ENCODE peak calls at places on chromosomes 5 and 9, in eight cellular contexts. One of them, this sample, is unnamed.
A peak's percentile ranks its signal among the peaks of the same experiment; 100 is the strongest.

GRCh38 chr5:177189416-177189815 is 55.8 kb downstream of the NSD1 start:
- DNase-seq in RWPE1: no peak
- DNase-seq in endothelial cell: no peak
- DNase-seq in testis: no peak
- DNase-seq in nephron progenitor cell: no peak
- DNase-seq in Calu3: no peak
- DNase-seq in psoas muscle: no peak
- DNase-seq in WTC11: no peak
- DNase-seq in this sample: no peak

GRCh38 chr9:95484225-95484624 is 32.5 kb downstream of the PTCH1 start:
- DNase-seq in psoas muscle: no peak
- DNase-seq in nephron progenitor cell: no peak
- DNase-seq in WTC11: no peak
- DNase-seq in Calu3: no peak
- DNase-seq in endothelial cell: no peak
- DNase-seq in testis: no peak
- DNase-seq in RWPE1: no peak
- DNase-seq in this sample: no peak

GRCh38 chr9:30172206-30172605 is 2212.2 kb upstream of the ACO1 start:
- DNase-seq in endothelial cell: no peak
- DNase-seq in RWPE1: no peak
- DNase-seq in WTC11: no peak
- DNase-seq in nephron progenitor cell: no peak
- DNase-seq in testis: no peak
- DNase-seq in Calu3: no peak
- DNase-seq in psoas muscle: no peak
- DNase-seq in this sample: no peak

GRCh38 chr9:86675805-86676204 is 271.5 kb downstream of the GAS1 start:
- DNase-seq in WTC11: no peak
- DNase-seq in nephron progenitor cell: no peak
- DNase-seq in endothelial cell: no peak
- DNase-seq in RWPE1: no peak
- DNase-seq in Calu3: no peak
- DNase-seq in testis: no peak
- DNase-seq in psoas muscle: no peak
- DNase-seq in this sample: no peak

GRCh38 chr9:122058051-122058450 is 35.1 kb downstream of the TTLL11 start:
- DNase-seq in Calu3: no peak
- DNase-seq in nephron progenitor cell: no peak
- DNase-seq in psoas muscle: no peak
- DNase-seq in testis: no peak
- DNase-seq in WTC11: no peak
- DNase-seq in RWPE1: no peak
- DNase-seq in endothelial cell: no peak
- DNase-seq in this sample: no peak

GRCh38 chr5:124839371-124839998 is 93.0 kb upstream of the ZNF608 start:
- DNase-seq in Calu3: no peak
- DNase-seq in RWPE1: no peak
- DNase-seq in testis: no peak
- DNase-seq in psoas muscle: no peak
- DNase-seq in WTC11: no peak
- DNase-seq in nephron progenitor cell: no peak
- DNase-seq in endothelial cell: no peak
- DNase-seq in this sample: no peak

GRCh38 chr5:110275878-110276277 is 450.6 kb downstream of the TMEM232 start:
- DNase-seq in nephron progenitor cell: no peak
- DNase-seq in RWPE1: no peak
- DNase-seq in testis: no peak
- DNase-seq in endothelial cell: no peak
- DNase-seq in Calu3: no peak
- DNase-seq in WTC11: no peak
- DNase-seq in psoas muscle: no peak
- DNase-seq in this sample: no peak

GRCh38 chr9:21160178-21160577 is 6.3 kb downstream of the IFNA21 start:
- DNase-seq in WTC11: no peak
- DNase-seq in testis: no peak
- DNase-seq in RWPE1: no peak
- DNase-seq in nephron progenitor cell: no peak
- DNase-seq in endothelial cell: no peak
- DNase-seq in Calu3: no peak
- DNase-seq in psoas muscle: no peak
- DNase-seq in this sample: no peak

GRCh38 chr9:113963017-113963620 is 87.0 kb downstream of the ZNF618 start:
- DNase-seq in nephron progenitor cell: peak; percentile 49
- DNase-seq in Calu3: peak; percentile 24
- DNase-seq in WTC11: peak; percentile 78
- DNase-seq in RWPE1: peak; percentile 53
- DNase-seq in testis: peak; percentile 65
- DNase-seq in endothelial cell: peak; percentile 69
- DNase-seq in psoas muscle: peak; percentile 54
- DNase-seq in this sample: no peak

GRCh38 chr9:98378206-98379193 is 123.1 kb upstream of the TBC1D2 start:
- DNase-seq in endothelial cell: no peak
- DNase-seq in nephron progenitor cell: no peak
- DNase-seq in testis: no peak
- DNase-seq in psoas muscle: no peak
- DNase-seq in WTC11: no peak
- DNase-seq in RWPE1: no peak
- DNase-seq in Calu3: no peak
- DNase-seq in this sample: no peak

GRCh38 chr9:10146517-10147331 is 466.1 kb downstream of the PTPRD start:
- DNase-seq in WTC11: no peak
- DNase-seq in psoas muscle: no peak
- DNase-seq in testis: no peak
- DNase-seq in nephron progenitor cell: no peak
- DNase-seq in RWPE1: no peak
- DNase-seq in Calu3: no peak
- DNase-seq in endothelial cell: no peak
- DNase-seq in this sample: no peak

GRCh38 chr9:134704499-134704898 is 62.9 kb downstream of the COL5A1 start:
- DNase-seq in psoas muscle: no peak
- DNase-seq in testis: no peak
- DNase-seq in Calu3: no peak
- DNase-seq in RWPE1: no peak
- DNase-seq in nephron progenitor cell: no peak
- DNase-seq in endothelial cell: no peak
- DNase-seq in WTC11: no peak
- DNase-seq in this sample: no peak
- TF ChIP-seq CTCF in psoas muscle: no peak
- TF ChIP-seq CTCF in testis: no peak
- TF ChIP-seq CTCF in Calu3: no peak
- TF ChIP-seq CTCF in RWPE1: no peak
- TF ChIP-seq CTCF in nephron progenitor cell: no peak
- TF ChIP-seq CTCF in endothelial cell: no peak
- TF ChIP-seq CTCF in WTC11: no peak
- TF ChIP-seq CTCF in this sample: no peak

GRCh38 chr9:137951597-137952490 is 74.3 kb downstream of the CACNA1B start:
- DNase-seq in RWPE1: no peak
- DNase-seq in Calu3: no peak
- DNase-seq in WTC11: no peak
- DNase-seq in testis: peak; percentile 5
- DNase-seq in endothelial cell: no peak
- DNase-seq in nephron progenitor cell: no peak
- DNase-seq in psoas muscle: no peak
- DNase-seq in this sample: no peak
- TF ChIP-seq CTCF in RWPE1: no peak
- TF ChIP-seq CTCF in Calu3: no peak
- TF ChIP-seq CTCF in WTC11: no peak
- TF ChIP-seq CTCF in testis: no peak
- TF ChIP-seq CTCF in endothelial cell: no peak
- TF ChIP-seq CTCF in nephron progenitor cell: no peak
- TF ChIP-seq CTCF in psoas muscle: no peak
- TF ChIP-seq CTCF in this sample: no peak

DNA sequence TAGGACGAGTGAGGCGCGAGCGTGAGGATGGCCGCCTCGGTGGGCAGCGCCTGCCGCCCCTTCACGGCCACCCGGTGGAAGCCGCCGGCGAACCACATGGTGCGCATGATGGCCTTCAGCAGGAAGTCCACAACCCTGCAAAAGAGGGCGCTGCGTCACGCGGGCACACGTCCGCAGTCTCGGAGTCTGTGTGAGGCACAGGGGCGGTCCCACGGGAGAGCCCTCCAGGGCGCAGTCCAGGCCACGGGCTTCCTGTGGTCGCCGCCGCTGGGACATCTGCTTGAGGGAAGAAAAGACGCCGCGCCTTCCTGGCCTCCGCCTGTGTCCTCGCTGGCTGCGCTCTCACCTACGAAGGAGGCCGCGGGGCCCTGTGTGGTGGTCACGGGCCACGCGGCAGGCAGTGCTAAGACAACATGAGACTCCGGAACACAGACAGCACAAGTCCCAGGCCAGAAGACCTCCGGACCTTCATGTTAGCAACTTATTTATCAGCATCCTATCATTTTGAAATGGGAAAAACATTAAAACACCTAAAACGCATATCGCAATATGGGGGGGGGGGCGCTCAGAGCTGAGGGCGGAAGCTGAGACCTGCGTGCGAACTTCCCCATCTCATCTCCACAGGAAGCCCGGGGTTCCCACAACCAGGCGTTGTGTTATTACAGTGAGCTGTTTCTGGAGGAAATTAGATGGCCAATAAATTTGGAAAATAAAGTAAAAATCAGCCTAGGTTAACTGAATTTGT is 28.8 kb downstream of the LPCAT1 start:
- DNase-seq in psoas muscle: no peak
- DNase-seq in endothelial cell: no peak
- DNase-seq in testis: no peak
- DNase-seq in WTC11: no peak
- DNase-seq in RWPE1: no peak
- DNase-seq in Calu3: no peak
- DNase-seq in nephron progenitor cell: no peak
- DNase-seq in this sample: no peak
- TF ChIP-seq CTCF in psoas muscle: no peak
- TF ChIP-seq CTCF in endothelial cell: no peak
- TF ChIP-seq CTCF in testis: no peak
- TF ChIP-seq CTCF in WTC11: no peak
- TF ChIP-seq CTCF in RWPE1: no peak
- TF ChIP-seq CTCF in Calu3: no peak
- TF ChIP-seq CTCF in nephron progenitor cell: no peak
- TF ChIP-seq CTCF in this sample: no peak

GRCh38 chr5:134503088-134503936 is 22.2 kb upstream of the JADE2 start:
- DNase-seq in endothelial cell: peak; percentile 32
- DNase-seq in psoas muscle: peak; percentile 86
- DNase-seq in RWPE1: peak; percentile 98
- DNase-seq in WTC11: peak; percentile 27
- DNase-seq in nephron progenitor cell: no peak
- DNase-seq in Calu3: peak; percentile 95
- DNase-seq in testis: peak; percentile 27
- DNase-seq in this sample: peak; percentile 80
- TF ChIP-seq CTCF in endothelial cell: no peak
- TF ChIP-seq CTCF in psoas muscle: no peak
- TF ChIP-seq CTCF in RWPE1: no peak
- TF ChIP-seq CTCF in WTC11: no peak
- TF ChIP-seq CTCF in nephron progenitor cell: no peak
- TF ChIP-seq CTCF in Calu3: no peak
- TF ChIP-seq CTCF in testis: no peak
- TF ChIP-seq CTCF in this sample: no peak

DNA sequence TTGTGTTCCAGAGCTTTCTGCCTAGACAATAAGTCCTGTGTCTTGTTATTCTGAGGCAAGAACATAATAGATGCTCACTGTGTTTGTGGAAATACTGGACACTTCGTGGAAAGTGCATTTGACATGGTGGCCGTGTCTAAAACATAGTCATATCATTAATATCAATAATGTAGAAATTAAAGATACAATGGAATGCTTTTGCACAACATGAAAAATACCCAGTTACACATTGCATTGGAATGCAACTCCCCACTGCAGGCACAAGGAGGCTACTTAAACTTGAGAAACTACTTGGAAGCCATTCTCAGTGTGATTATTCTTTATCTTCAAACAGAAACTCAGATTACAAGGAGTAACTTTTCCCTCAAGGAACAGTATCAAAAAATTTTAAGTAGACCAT is 145.3 kb upstream of the ZNF462 start:
- DNase-seq in WTC11: no peak
- DNase-seq in psoas muscle: no peak
- DNase-seq in Calu3: peak; percentile 20
- DNase-seq in nephron progenitor cell: no peak
- DNase-seq in testis: no peak
- DNase-seq in RWPE1: peak; percentile 79
- DNase-seq in endothelial cell: no peak
- DNase-seq in this sample: no peak
- TF ChIP-seq CTCF in WTC11: no peak
- TF ChIP-seq CTCF in psoas muscle: no peak
- TF ChIP-seq CTCF in Calu3: no peak
- TF ChIP-seq CTCF in nephron progenitor cell: no peak
- TF ChIP-seq CTCF in testis: no peak
- TF ChIP-seq CTCF in RWPE1: peak; percentile 23
- TF ChIP-seq CTCF in endothelial cell: no peak
- TF ChIP-seq CTCF in this sample: no peak

GRCh38 chr5:103256178-103256577 is 2.4 kb upstream of the MACIR start:
- DNase-seq in testis: peak; percentile 23
- DNase-seq in RWPE1: no peak
- DNase-seq in endothelial cell: no peak
- DNase-seq in Calu3: no peak
- DNase-seq in WTC11: no peak
- DNase-seq in nephron progenitor cell: no peak
- DNase-seq in psoas muscle: no peak
- DNase-seq in this sample: no peak
- TF ChIP-seq CTCF in testis: no peak
- TF ChIP-seq CTCF in RWPE1: no peak
- TF ChIP-seq CTCF in endothelial cell: no peak
- TF ChIP-seq CTCF in Calu3: no peak
- TF ChIP-seq CTCF in WTC11: no peak
- TF ChIP-seq CTCF in nephron progenitor cell: no peak
- TF ChIP-seq CTCF in psoas muscle: no peak
- TF ChIP-seq CTCF in this sample: no peak

DNA sequence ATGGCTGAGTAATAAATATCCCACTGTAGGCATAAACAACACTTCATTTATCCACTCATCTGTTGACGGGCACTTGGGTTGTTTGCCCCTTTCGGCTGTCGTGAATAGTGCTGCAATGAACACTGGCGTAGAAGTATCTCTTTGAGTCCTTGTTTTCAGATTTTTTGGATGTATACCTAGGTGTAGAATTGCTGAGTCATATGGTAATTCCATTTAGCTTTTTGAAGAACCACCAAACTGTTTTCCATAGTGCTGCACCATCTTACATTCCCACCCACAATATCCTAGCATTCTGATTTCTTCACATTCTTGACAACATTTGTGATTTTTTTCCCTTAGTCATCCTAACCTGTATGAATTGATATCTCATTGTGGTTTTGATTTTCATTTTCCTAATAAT is 109.0 kb downstream of the NXNL2 start:
- DNase-seq in WTC11: no peak
- DNase-seq in psoas muscle: no peak
- DNase-seq in endothelial cell: no peak
- DNase-seq in RWPE1: no peak
- DNase-seq in nephron progenitor cell: no peak
- DNase-seq in Calu3: no peak
- DNase-seq in testis: no peak
- DNase-seq in this sample: no peak
- TF ChIP-seq CTCF in WTC11: no peak
- TF ChIP-seq CTCF in psoas muscle: no peak
- TF ChIP-seq CTCF in endothelial cell: no peak
- TF ChIP-seq CTCF in RWPE1: no peak
- TF ChIP-seq CTCF in nephron progenitor cell: no peak
- TF ChIP-seq CTCF in Calu3: no peak
- TF ChIP-seq CTCF in testis: no peak
- TF ChIP-seq CTCF in this sample: no peak

GRCh38 chr9:112379177-112380101 is 469 bp upstream of the HSDL2 start:
- DNase-seq in psoas muscle: peak; percentile 100
- DNase-seq in endothelial cell: peak; percentile 99
- DNase-seq in Calu3: peak; percentile 97
- DNase-seq in WTC11: peak; percentile 100
- DNase-seq in nephron progenitor cell: peak; percentile 100
- DNase-seq in RWPE1: peak; percentile 100
- DNase-seq in testis: peak; percentile 99
- DNase-seq in this sample: peak; percentile 100
- TF ChIP-seq CTCF in psoas muscle: no peak
- TF ChIP-seq CTCF in endothelial cell: no peak
- TF ChIP-seq CTCF in Calu3: no peak
- TF ChIP-seq CTCF in WTC11: no peak
- TF ChIP-seq CTCF in nephron progenitor cell: no peak
- TF ChIP-seq CTCF in RWPE1: no peak
- TF ChIP-seq CTCF in testis: peak; percentile 4
- TF ChIP-seq CTCF in this sample: peak; percentile 11

This sample was measured in uterus.